ENCODE peak calls at places on chromosomes 6 and 20, in five cellular contexts. E is GM23248, P is cardiac muscle cell, N is tibial nerve, X is Panc1. T is an unnamed sample.

GRCh38 chr20:62088258-62089127 is 22.8 kb upstream of the TAF4 start:
- DNase-seq in E (peak; percentile 95), P (no peak), N (no peak), X (peak; percentile 97), T (peak; percentile 74)

GRCh38 chr6:169211881-169212280 is 41.8 kb downstream of the THBS2 start:
- DNase-seq in E (no peak), P (no peak), N (no peak), X (no peak), T (no peak)

GRCh38 chr6:52115891-52116604 is 28.6 kb upstream of the PKHD1 start:
- DNase-seq in E (no peak), P (no peak), N (no peak), X (no peak), T (no peak)

GRCh38 chr6:3838992-3839867 is 9.9 kb upstream of the FAM50B start:
- DNase-seq in E (peak; percentile 70), P (no peak), N (no peak), X (no peak), T (no peak)

GRCh38 chr6:129590408-129591022 is 119.5 kb downstream of the ARHGAP18 start:
- DNase-seq in E (peak; percentile 62), P (no peak), N (no peak), X (no peak), T (peak; percentile 53)

GRCh38 chr6:132830236-132830799 is 15.9 kb downstream of the RPS12 start:
- DNase-seq in E (peak; percentile 69), P (peak; percentile 73), N (no peak), X (no peak), T (no peak)

GRCh38 chr6:89952696-89953095 is 58.4 kb downstream of the GJA10 start:
- DNase-seq in E (no peak), P (no peak), N (no peak), X (no peak), T (no peak)

GRCh38 chr6:4732691-4733315 is 43.4 kb upstream of the CDYL start:
- DNase-seq in E (peak; percentile 99), P (peak; percentile 61), N (peak; percentile 14), X (peak; percentile 27), T (peak; percentile 84)

GRCh38 chr20:47792021-47792618 is 6.8 kb upstream of the SULF2 start:
- DNase-seq in E (peak; percentile 95), P (no peak), N (peak; percentile 72), X (no peak), T (peak; percentile 99)

GRCh38 chr20:25036331-25036936 is 21.5 kb downstream of the ACSS1 start:
- DNase-seq in E (no peak), P (no peak), N (no peak), X (no peak), T (no peak)

GRCh38 chr20:24445510-24446170 is 23.8 kb upstream of the SYNDIG1 start:
- DNase-seq in E (no peak), P (peak; percentile 66), N (no peak), X (no peak), T (no peak)

GRCh38 chr20:1830240-1830639 is 65.0 kb upstream of the SIRPA start:
- DNase-seq in E (peak; percentile 100), P (peak; percentile 26), N (no peak), X (no peak), T (peak; percentile 96)

GRCh38 chr6:72552938-72553337 is 68.9 kb upstream of the KCNQ5 start:
- DNase-seq in E (peak; percentile 73), P (no peak), N (no peak), X (peak; percentile 87), T (peak; percentile 40)

GRCh38 chr20:13990465-13990864 is at the start of gene SEL1L2:
- DNase-seq in E (no peak), P (peak; percentile 57), N (no peak), X (no peak), T (no peak)

GRCh38 chr6:47230579-47230978 is 79.1 kb downstream of the TNFRSF21 start:
- DNase-seq in E (no peak), P (no peak), N (no peak), X (no peak), T (no peak)

GRCh38 chr6:75204222-75204958 is 1.5 kb downstream of the COL12A1 start:
- DNase-seq in E (peak; percentile 97), P (peak; percentile 83), N (peak; percentile 64), X (no peak), T (peak; percentile 86)

GRCh38 chr6:106192824-106193223 is 106.7 kb downstream of the PRDM1 start:
- DNase-seq in E (peak; percentile 66), P (no peak), N (no peak), X (no peak), T (no peak)

GRCh38 chr6:151078655-151079054 is 161.1 kb upstream of the AKAP12 start:
- DNase-seq in E (no peak), P (no peak), N (no peak), X (no peak), T (no peak)

GRCh38 chr6:27374824-27375612 is 13.5 kb upstream of the ZNF391 start:
- DNase-seq in E (peak; percentile 72), P (peak; percentile 87), N (peak; percentile 32), X (peak; percentile 35), T (peak; percentile 75)

GRCh38 chr20:52166150-52166549 is 25.4 kb downstream of the ZFP64 start:
- DNase-seq in E (no peak), P (no peak), N (no peak), X (no peak), T (no peak)

GRCh38 chr20:53993310-53993709 is 77.1 kb downstream of the BCAS1 start:
- DNase-seq in E (no peak), P (no peak), N (no peak), X (no peak), T (no peak)

GRCh38 chr6:168631589-168631988 is 190.6 kb downstream of the SMOC2 start:
- DNase-seq in E (no peak), P (no peak), N (no peak), X (no peak), T (no peak)

GRCh38 chr6:106805771-106806170 is 168.8 kb downstream of the CD24 start:
- DNase-seq in E (no peak), P (no peak), N (no peak), X (no peak), T (no peak)

GRCh38 chr20:42441862-42442196 is 747.9 kb downstream of the PTPRT start:
- DNase-seq in E (no peak), P (no peak), N (no peak), X (no peak), T (no peak)

GRCh38 chr6:167707686-167708500 is 118.8 kb upstream of the AFDN start:
- DNase-seq in E (no peak), P (no peak), N (no peak), X (no peak), T (no peak)

GRCh38 chr6:18115356-18115755 is 7.1 kb downstream of the NHLRC1 start:
- DNase-seq in E (no peak), P (no peak), N (no peak), X (no peak), T (no peak)

GRCh38 chr20:63377256-63378114 is 16.3 kb upstream of the CHRNA4 start:
- DNase-seq in E (no peak), P (peak; percentile 67), N (no peak), X (no peak), T (no peak)

GRCh38 chr20:20367681-20368413 is at the start of gene INSM1:
- DNase-seq in E (no peak), P (no peak), N (no peak), X (no peak), T (no peak)

GRCh38 chr20:20370087-20370575 is 2.2 kb downstream of the INSM1 start:
- DNase-seq in E (no peak), P (no peak), N (no peak), X (no peak), T (no peak)

GRCh38 chr20:20368414-20369352 is 779 bp downstream of the INSM1 start:
- DNase-seq in E (peak; percentile 28), P (peak; percentile 35), N (no peak), X (no peak), T (no peak)

GRCh38 chr20:20371133-20371532 is 3.2 kb downstream of the INSM1 start:
- DNase-seq in E (no peak), P (no peak), N (no peak), X (no peak), T (no peak)

GRCh38 chr20:20369353-20370086 is 1.6 kb downstream of the INSM1 start:
- DNase-seq in E (no peak), P (peak; percentile 5), N (no peak), X (no peak), T (no peak)
- H3K4me3 ChIP-seq in E (no peak overlapping the region), P (peak overlapping the region; percentile 30), N (peak overlapping the region; percentile 46), X (no peak overlapping the region), T (no peak overlapping the region)

DNA sequence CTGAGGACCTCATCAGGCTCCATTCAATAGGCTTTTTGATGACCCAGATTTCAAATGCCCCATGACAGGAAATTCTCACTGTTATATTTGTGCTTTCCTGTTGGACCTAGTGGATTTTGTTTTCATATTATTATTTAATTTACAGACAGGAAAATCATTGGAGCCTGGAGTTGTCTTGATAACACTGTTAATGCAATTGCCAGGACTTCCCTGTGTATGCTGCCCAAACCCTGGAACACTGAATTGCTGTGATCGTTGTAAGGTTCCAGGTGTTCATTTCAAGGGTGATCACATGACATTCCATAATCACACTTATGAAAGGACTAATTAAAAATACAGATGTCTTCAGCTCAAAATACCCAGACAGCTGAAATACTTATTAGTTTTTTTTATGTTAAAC is 783.2 kb downstream of the DHX35 start:
- DNase-seq in E (no peak), P (no peak), N (no peak), X (no peak), T (no peak)
- H3K9me3 ChIP-seq in E (no peaks in the 10 kb centered on the region), P (no peaks in the 10 kb centered on the region), N (no peaks in the 10 kb centered on the region), X (peaks cover 6% of the 10 kb centered on the region), T (peaks cover 10% of the 10 kb centered on the region)

DNA sequence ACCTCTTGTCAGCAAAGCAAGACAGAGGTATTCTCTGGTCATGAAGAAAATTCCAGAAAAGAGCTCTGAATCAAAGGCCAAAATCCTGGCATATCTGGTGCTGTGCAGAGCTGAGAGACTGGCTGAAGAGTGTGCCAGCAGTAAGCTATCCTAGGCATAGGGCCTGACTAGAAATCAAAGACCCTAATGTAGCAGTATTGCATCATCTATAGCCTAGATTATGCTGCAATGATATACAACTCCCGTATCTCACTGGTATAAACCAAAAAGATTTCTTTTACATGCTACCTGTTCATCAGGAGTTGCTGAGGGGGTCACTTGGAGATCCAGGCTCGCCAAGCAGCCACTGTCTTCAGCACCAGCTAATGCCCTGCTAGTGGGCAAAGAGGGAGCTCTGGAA is 30.9 kb upstream of the TRIM39 start:
- DNase-seq in E (no peak), P (no peak), N (no peak), X (no peak), T (no peak)
- H3K36me3 ChIP-seq in E (peaks cover 15% of the 10 kb centered on the region), P (peaks cover 22% of the 10 kb centered on the region), N (peaks cover 3% of the 10 kb centered on the region), X (no peaks in the 10 kb centered on the region), T (peaks cover 8% of the 10 kb centered on the region)

GRCh38 chr6:87312860-87313259 is 9.5 kb upstream of the SMIM8 start:
- DNase-seq in E (no peak), P (no peak), N (no peak), X (no peak), T (no peak)
- H3K4me3 ChIP-seq in E (no peak overlapping the region), P (no peak overlapping the region), N (no peak overlapping the region), X (no peak overlapping the region), T (no peak overlapping the region)

DNA sequence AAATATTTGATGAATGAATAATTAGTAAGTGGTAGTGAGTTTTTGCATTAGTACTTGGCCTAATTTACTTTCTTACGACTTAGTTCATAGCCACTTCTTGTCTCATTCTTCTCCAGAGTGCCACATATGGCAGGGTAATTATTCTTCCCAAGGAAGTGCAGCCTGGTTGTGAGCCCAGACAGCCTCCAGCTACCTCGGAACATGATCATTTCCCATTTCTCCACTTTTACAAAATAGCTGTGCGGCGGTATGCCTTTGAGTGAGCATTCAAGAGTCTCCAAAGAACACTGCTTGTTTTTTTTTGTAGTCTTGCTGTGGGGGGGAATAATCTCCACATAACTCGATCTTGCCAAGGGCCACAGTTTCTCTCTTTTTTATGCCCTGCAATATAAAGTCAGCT is 765.0 kb downstream of the HDGFL1 start:
- DNase-seq in E (no peak), P (no peak), N (no peak), X (no peak), T (no peak)
- H3K9me3 ChIP-seq in E (no peaks in the 10 kb centered on the region), P (no peaks in the 10 kb centered on the region), N (no peaks in the 10 kb centered on the region), X (no peaks in the 10 kb centered on the region), T (no peaks in the 10 kb centered on the region)